ENCODE peak calls at places on chromosomes 6 and 20, in eight cellular contexts. S is stimulated activated CD8-positive, alpha-beta memory T cell treated with anti-CD3 and anti-CD28 coated beads, Interleukin-15, amount 100 ng/mL, for 4 hours; V is stimulated activated CD4-positive, alpha-beta T cell treated with anti-CD3 and anti-CD28 coated beads, Interleukin-12 subunit alpha, Interleukin-12 subunit beta, amount 100 ng/mL, for 4 hours; N is activated CD8-positive, alpha-beta memory T cell treated with anti-CD3 and anti-CD28 coated beads, Interleukin-2, amount 50 U/mL, for 48 hours; O is bronchial epithelial cell; I is activated T-cell treated with anti-CD3 and anti-CD28 coated beads for 1 hour; Z is CD8-positive, alpha-beta memory T cell; M is GM12865. Y is an unnamed sample.

GRCh38 chr6:15443119-15443518 is 197.2 kb downstream of the JARID2 start:
- DNase-seq in S (no peak), V (no peak), N (no peak), O (peak), I (no peak), Z (no peak), M (no peak), Y (no peak)

GRCh38 chr6:112304680-112305079 is 42.5 kb upstream of the RFPL4B start:
- DNase-seq in S (no peak), V (no peak), N (no peak), O (no peak), I (no peak), Z (no peak), M (no peak), Y (no peak)

GRCh38 chr20:2446845-2447244 is 23.7 kb downstream of the SNRPB start:
- DNase-seq in S (no peak), V (no peak), N (no peak), O (no peak), I (no peak), Z (no peak), M (no peak), Y (no peak)

GRCh38 chr6:54248994-54249393 is 59.2 kb upstream of the TINAG start:
- DNase-seq in S (no peak), V (no peak), N (no peak), O (no peak), I (no peak), Z (no peak), M (no peak), Y (no peak)

GRCh38 chr6:138161434-138162103 is at the start of gene ARFGEF3:
- DNase-seq in S (peak), V (peak), N (peak), O (peak), I (peak), Z (peak), M (peak), Y (no peak)

GRCh38 chr6:125406771-125407170 is 105.0 kb upstream of the HDDC2 start:
- DNase-seq in S (no peak), V (no peak), N (no peak), O (no peak), I (no peak), Z (no peak), M (no peak), Y (no peak)

GRCh38 chr6:35640017-35640664 is 48.6 kb downstream of the FKBP5 start:
- DNase-seq in S (no peak), V (no peak), N (no peak), O (peak), I (no peak), Z (no peak), M (no peak), Y (no peak)

GRCh38 chr20:23143098-23143497 is 57.0 kb upstream of the CD93 start:
- DNase-seq in S (no peak), V (no peak), N (no peak), O (peak), I (no peak), Z (no peak), M (peak), Y (no peak)

GRCh38 chr6:31834367-31834703 is 6.8 kb downstream of the HSPA1B start:
- DNase-seq in S (no peak), V (peak), N (peak), O (peak), I (no peak), Z (peak), M (peak), Y (peak)

GRCh38 chr20:38200646-38201045 is 35.6 kb upstream of the TGM2 start:
- DNase-seq in S (no peak), V (no peak), N (no peak), O (no peak), I (no peak), Z (no peak), M (no peak), Y (no peak)

GRCh38 chr6:41557305-41557704 is 11.1 kb downstream of the FOXP4 start:
- DNase-seq in S (no peak), V (no peak), N (no peak), O (no peak), I (no peak), Z (no peak), M (no peak), Y (no peak)

GRCh38 chr6:146028250-146028789 is 542 bp upstream of the GRM1 start:
- DNase-seq in S (no peak), V (peak), N (peak), O (peak), I (peak), Z (peak), M (peak), Y (peak)

GRCh38 chr6:149852180-149852579 is 12.0 kb downstream of the LRP11 start:
- DNase-seq in S (no peak), V (no peak), N (no peak), O (peak), I (no peak), Z (no peak), M (peak), Y (no peak)

GRCh38 chr20:36792422-36792821 is 18.9 kb upstream of the DSN1 start:
- DNase-seq in S (no peak), V (no peak), N (no peak), O (peak), I (no peak), Z (no peak), M (peak), Y (no peak)

GRCh38 chr6:6556738-6557503 is 31.6 kb upstream of the LY86 start:
- DNase-seq in S (peak), V (peak), N (no peak), O (peak), I (peak), Z (no peak), M (peak), Y (no peak)